ENCODE peak calls at places on chromosomes 12 and 14, in ten cellular contexts. C is HCT116; Y is GM06990; N is A549; G is fibroblast of lung; X is CD4-positive, alpha-beta memory T cell; U is lower lobe of right lung; P is BE2C; L is CD8-positive, alpha-beta memory T cell; R is PC-9. W is an unnamed sample.

GRCh38 chr12:6626654-6627283 is 9.0 kb downstream of the LPAR5 start:
- DNase-seq in C (no peak), Y (no peak), N (no peak), G (no peak), X (no peak), U (no peak), P (no peak), L (no peak), R (no peak), W (no peak)

GRCh38 chr12:1204581-1205121 is 213.6 kb downstream of the ERC1 start:
- DNase-seq in C (no peak), Y (peak; percentile 55), N (no peak), G (peak; percentile 43), X (peak; percentile 35), U (no peak), P (no peak), L (no peak), R (no peak), W (no peak)

GRCh38 chr14:56514663-56515371 is 64.8 kb upstream of the TMEM260 start:
- DNase-seq in C (no peak), Y (no peak), N (peak; percentile 16), G (peak; percentile 23), X (no peak), U (no peak), P (peak; percentile 22), L (no peak), R (no peak), W (no peak)

GRCh38 chr12:5548152-5548933 is 116.4 kb downstream of the NTF3 start:
- DNase-seq in C (no peak), Y (no peak), N (no peak), G (no peak), X (no peak), U (no peak), P (no peak), L (no peak), R (no peak), W (no peak)

GRCh38 chr12:75844049-75844448 is 187.5 kb downstream of the PHLDA1 start:
- DNase-seq in C (no peak), Y (no peak), N (no peak), G (no peak), X (no peak), U (no peak), P (no peak), L (no peak), R (no peak), W (no peak)

GRCh38 chr12:89270548-89270947 is 81.8 kb downstream of the DUSP6 start:
- DNase-seq in C (no peak), Y (no peak), N (no peak), G (no peak), X (no peak), U (no peak), P (no peak), L (no peak), R (no peak), W (no peak)

GRCh38 chr12:39846304-39846703 is 226.7 kb upstream of the ABCD2 start:
- DNase-seq in C (no peak), Y (no peak), N (no peak), G (no peak), X (no peak), U (no peak), P (no peak), L (no peak), R (no peak), W (no peak)

GRCh38 chr12:107574691-107575090 is 110.9 kb upstream of the PWP1 start:
- DNase-seq in C (no peak), Y (no peak), N (no peak), G (no peak), X (no peak), U (no peak), P (no peak), L (no peak), R (no peak), W (no peak)

GRCh38 chr12:62256408-62257079 is 3.7 kb upstream of the USP15 start:
- DNase-seq in C (no peak), Y (no peak), N (no peak), G (no peak), X (no peak), U (no peak), P (no peak), L (no peak), R (no peak), W (no peak)

GRCh38 chr12:77236066-77236465 is 170.7 kb upstream of the E2F7 start:
- DNase-seq in C (no peak), Y (no peak), N (no peak), G (peak; percentile 39), X (no peak), U (no peak), P (no peak), L (no peak), R (no peak), W (no peak)

GRCh38 chr12:113172185-113172584 is 13.1 kb downstream of the DDX54 start:
- DNase-seq in C (no peak), Y (no peak), N (no peak), G (no peak), X (no peak), U (no peak), P (no peak), L (no peak), R (peak; percentile 19), W (no peak)

GRCh38 chr12:108638141-108638823 is 4.6 kb upstream of the SELPLG start:
- DNase-seq in C (no peak), Y (no peak), N (no peak), G (no peak), X (no peak), U (peak; percentile 49), P (no peak), L (no peak), R (no peak), W (no peak)

GRCh38 chr14:74475678-74476077 is 17.4 kb downstream of the NPC2 start:
- DNase-seq in C (no peak), Y (no peak), N (no peak), G (peak; percentile 15), X (no peak), U (no peak), P (no peak), L (no peak), R (no peak), W (no peak)

GRCh38 chr14:52348796-52349195 is 34.7 kb downstream of the PTGER2 start:
- DNase-seq in C (no peak), Y (no peak), N (no peak), G (peak; percentile 94), X (no peak), U (no peak), P (no peak), L (no peak), R (no peak), W (no peak)

GRCh38 chr12:30000401-30000800 is 216.7 kb upstream of the TMTC1 start:
- DNase-seq in C (no peak), Y (no peak), N (no peak), G (peak; percentile 36), X (no peak), U (no peak), P (no peak), L (no peak), R (no peak), W (no peak)

GRCh38 chr12:69243099-69244084 is 4.0 kb downstream of the CPSF6 start:
- DNase-seq in C (no peak), Y (peak; percentile 27), N (no peak), G (no peak), X (no peak), U (no peak), P (no peak), L (no peak), R (no peak), W (peak; percentile 64)
- H3K4me3 ChIP-seq in C (no peak overlapping the region), Y (no peak overlapping the region), N (no peak overlapping the region), G (no peak overlapping the region), X (no peak overlapping the region), U (no peak overlapping the region), P (no peak overlapping the region), L (peak overlapping the region; percentile 9), R (no peak overlapping the region), W (peak overlapping the region; percentile 19)

GRCh38 chr14:20873370-20874177 is 17.6 kb upstream of the RNASE3 start:
- DNase-seq in C (peak; percentile 79), Y (peak; percentile 71), N (peak; percentile 87), G (peak; percentile 63), X (peak; percentile 63), U (peak; percentile 93), P (peak; percentile 70), L (peak; percentile 62), R (peak; percentile 37), W (peak; percentile 41)
- H3K4me3 ChIP-seq in C (peak overlapping the region; percentile 42), Y (no peak overlapping the region), N (no peak overlapping the region), G (no peak overlapping the region), X (no peak overlapping the region), U (peak overlapping the region; percentile 34), P (no peak overlapping the region), L (no peak overlapping the region), R (no peak overlapping the region), W (no peak overlapping the region)

GRCh38 chr14:105401699-105402098 is 3.4 kb downstream of the TEX22 start:
- DNase-seq in C (no peak), Y (no peak), N (no peak), G (no peak), X (no peak), U (no peak), P (no peak), L (no peak), R (no peak), W (no peak)

GRCh38 chr14:105398726-105399440 is 545 bp downstream of the TEX22 start:
- DNase-seq in C (no peak), Y (no peak), N (peak; percentile 46), G (no peak), X (no peak), U (no peak), P (peak; percentile 80), L (no peak), R (no peak), W (no peak)

GRCh38 chr14:105399441-105399775 is 1.1 kb downstream of the TEX22 start:
- DNase-seq in C (no peak), Y (no peak), N (no peak), G (no peak), X (no peak), U (no peak), P (peak; percentile 52), L (no peak), R (no peak), W (no peak)

GRCh38 chr14:105398044-105398725 is at the start of gene TEX22:
- DNase-seq in C (peak; percentile 31), Y (peak; percentile 92), N (peak; percentile 80), G (peak; percentile 75), X (peak; percentile 80), U (peak; percentile 94), P (peak; percentile 96), L (peak; percentile 82), R (peak; percentile 48), W (peak; percentile 48)

DNA sequence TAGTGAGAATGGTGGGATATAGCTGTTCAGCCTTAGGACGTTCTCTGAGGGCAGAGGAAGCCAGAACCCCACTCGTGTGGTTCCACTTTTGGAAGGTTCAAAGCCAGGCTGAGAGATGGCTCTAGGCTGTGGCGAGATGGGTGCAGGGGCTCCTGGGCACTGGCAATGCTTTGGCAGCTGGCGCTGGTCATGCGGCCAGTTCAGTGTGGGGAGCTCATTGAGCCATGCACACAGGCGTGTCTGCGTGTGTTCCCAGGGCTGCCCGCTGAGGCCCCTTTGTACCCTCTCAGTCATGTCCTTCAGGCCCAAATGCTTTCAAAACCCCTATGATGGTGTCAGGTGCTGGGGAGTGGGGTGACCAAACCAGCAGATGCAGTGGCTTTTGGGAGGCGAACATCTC is 1.7 kb downstream of the TEX22 start:
- DNase-seq in C (no peak), Y (peak; percentile 8), N (no peak), G (no peak), X (no peak), U (no peak), P (no peak), L (no peak), R (no peak), W (no peak)
- H3K4me3 ChIP-seq in C (no peak overlapping the region), Y (no peak overlapping the region), N (no peak overlapping the region), G (no peak overlapping the region), X (no peak overlapping the region), U (no peak overlapping the region), P (no peak overlapping the region), L (no peak overlapping the region), R (no peak overlapping the region), W (no peak overlapping the region)

GRCh38 chr14:28754209-28754985 is 12.2 kb upstream of the FOXG1 start:
- DNase-seq in C (no peak), Y (no peak), N (peak; percentile 40), G (peak; percentile 57), X (no peak), U (no peak), P (peak; percentile 51), L (no peak), R (no peak), W (peak; percentile 12)
- H3K4me3 ChIP-seq in C (no peak overlapping the region), Y (peak overlapping the region; percentile 26), N (no peak overlapping the region), G (no peak overlapping the region), X (no peak overlapping the region), U (no peak overlapping the region), P (no peak overlapping the region), L (no peak overlapping the region), R (no peak overlapping the region), W (no peak overlapping the region)

W was measured in GM12864.